ENCODE peak calls at places on chromosomes 5 and 9, in eight cellular contexts. One of them, this sample, is unnamed.

GRCh38 chr5:90518666-90519065 is 10.7 kb downstream of the LYSMD3 start:
- DNase-seq in activated T-helper 1 cell treated with Interleukin-2 at 50 U/mL for 16 hours: no peak
- DNase-seq in psoas muscle: no peak
- DNase-seq in T-helper 17 cell: no peak
- DNase-seq in DMS153: peak
- DNase-seq in HCEC 1CT: peak
- DNase-seq in activated CD4-positive, alpha-beta T cell treated with anti-CD3 and anti-CD28 coated beads, Interleukin-2, amount 10 ng/mL, durations not matched to agents 7 days and 5 days: no peak
- DNase-seq in COR-L47: peak
- DNase-seq in this sample: peak

GRCh38 chr9:86730165-86730928 is 217.0 kb downstream of the GAS1 start:
- DNase-seq in activated T-helper 1 cell treated with Interleukin-2 at 50 U/mL for 16 hours: no peak
- DNase-seq in psoas muscle: no peak
- DNase-seq in T-helper 17 cell: no peak
- DNase-seq in DMS153: no peak
- DNase-seq in HCEC 1CT: no peak
- DNase-seq in activated CD4-positive, alpha-beta T cell treated with anti-CD3 and anti-CD28 coated beads, Interleukin-2, amount 10 ng/mL, durations not matched to agents 7 days and 5 days: no peak
- DNase-seq in COR-L47: no peak
- DNase-seq in this sample: no peak

GRCh38 chr9:112382501-112383364 is 2.8 kb downstream of the HSDL2 start:
- DNase-seq in activated T-helper 1 cell treated with Interleukin-2 at 50 U/mL for 16 hours: no peak
- DNase-seq in psoas muscle: no peak
- DNase-seq in T-helper 17 cell: no peak
- DNase-seq in DMS153: no peak
- DNase-seq in HCEC 1CT: no peak
- DNase-seq in activated CD4-positive, alpha-beta T cell treated with anti-CD3 and anti-CD28 coated beads, Interleukin-2, amount 10 ng/mL, durations not matched to agents 7 days and 5 days: no peak
- DNase-seq in COR-L47: no peak
- DNase-seq in this sample: no peak

GRCh38 chr5:36744041-36744677 is 132.4 kb upstream of the NIPBL start:
- DNase-seq in activated T-helper 1 cell treated with Interleukin-2 at 50 U/mL for 16 hours: no peak
- DNase-seq in psoas muscle: no peak
- DNase-seq in T-helper 17 cell: no peak
- DNase-seq in DMS153: peak
- DNase-seq in HCEC 1CT: no peak
- DNase-seq in activated CD4-positive, alpha-beta T cell treated with anti-CD3 and anti-CD28 coated beads, Interleukin-2, amount 10 ng/mL, durations not matched to agents 7 days and 5 days: no peak
- DNase-seq in COR-L47: no peak
- DNase-seq in this sample: no peak

GRCh38 chr5:160919610-160920009 is 67.6 kb upstream of the ATP10B start:
- DNase-seq in activated T-helper 1 cell treated with Interleukin-2 at 50 U/mL for 16 hours: no peak
- DNase-seq in psoas muscle: no peak
- DNase-seq in T-helper 17 cell: no peak
- DNase-seq in DMS153: no peak
- DNase-seq in HCEC 1CT: no peak
- DNase-seq in activated CD4-positive, alpha-beta T cell treated with anti-CD3 and anti-CD28 coated beads, Interleukin-2, amount 10 ng/mL, durations not matched to agents 7 days and 5 days: no peak
- DNase-seq in COR-L47: peak
- DNase-seq in this sample: no peak

GRCh38 chr5:6692906-6693305 is 20.3 kb upstream of the TENT4A start:
- DNase-seq in activated T-helper 1 cell treated with Interleukin-2 at 50 U/mL for 16 hours: no peak
- DNase-seq in psoas muscle: no peak
- DNase-seq in T-helper 17 cell: no peak
- DNase-seq in DMS153: no peak
- DNase-seq in HCEC 1CT: no peak
- DNase-seq in activated CD4-positive, alpha-beta T cell treated with anti-CD3 and anti-CD28 coated beads, Interleukin-2, amount 10 ng/mL, durations not matched to agents 7 days and 5 days: no peak
- DNase-seq in COR-L47: no peak
- DNase-seq in this sample: no peak

GRCh38 chr5:133811168-133811567 is 157.3 kb downstream of the C5orf15 start:
- DNase-seq in activated T-helper 1 cell treated with Interleukin-2 at 50 U/mL for 16 hours: no peak
- DNase-seq in psoas muscle: no peak
- DNase-seq in T-helper 17 cell: no peak
- DNase-seq in DMS153: no peak
- DNase-seq in HCEC 1CT: no peak
- DNase-seq in activated CD4-positive, alpha-beta T cell treated with anti-CD3 and anti-CD28 coated beads, Interleukin-2, amount 10 ng/mL, durations not matched to agents 7 days and 5 days: no peak
- DNase-seq in COR-L47: no peak
- DNase-seq in this sample: no peak

GRCh38 chr9:2159521-2160417 is 144.6 kb downstream of the SMARCA2 start:
- DNase-seq in activated T-helper 1 cell treated with Interleukin-2 at 50 U/mL for 16 hours: no peak
- DNase-seq in psoas muscle: no peak
- DNase-seq in T-helper 17 cell: no peak
- DNase-seq in DMS153: no peak
- DNase-seq in HCEC 1CT: peak
- DNase-seq in activated CD4-positive, alpha-beta T cell treated with anti-CD3 and anti-CD28 coated beads, Interleukin-2, amount 10 ng/mL, durations not matched to agents 7 days and 5 days: no peak
- DNase-seq in COR-L47: peak
- DNase-seq in this sample: peak

GRCh38 chr5:92749943-92750342 is 831.1 kb downstream of the NR2F1-AS1 start:
- DNase-seq in activated T-helper 1 cell treated with Interleukin-2 at 50 U/mL for 16 hours: no peak
- DNase-seq in psoas muscle: no peak
- DNase-seq in T-helper 17 cell: no peak
- DNase-seq in DMS153: no peak
- DNase-seq in HCEC 1CT: peak
- DNase-seq in activated CD4-positive, alpha-beta T cell treated with anti-CD3 and anti-CD28 coated beads, Interleukin-2, amount 10 ng/mL, durations not matched to agents 7 days and 5 days: no peak
- DNase-seq in COR-L47: no peak
- DNase-seq in this sample: no peak

GRCh38 chr9:96612105-96612965 is 7.3 kb downstream of the CDC14B start:
- DNase-seq in activated T-helper 1 cell treated with Interleukin-2 at 50 U/mL for 16 hours: no peak
- DNase-seq in psoas muscle: peak
- DNase-seq in T-helper 17 cell: no peak
- DNase-seq in DMS153: peak
- DNase-seq in HCEC 1CT: peak
- DNase-seq in activated CD4-positive, alpha-beta T cell treated with anti-CD3 and anti-CD28 coated beads, Interleukin-2, amount 10 ng/mL, durations not matched to agents 7 days and 5 days: no peak
- DNase-seq in COR-L47: peak
- DNase-seq in this sample: no peak

GRCh38 chr9:137021979-137022619 is 5.9 kb downstream of the ABCA2 start:
- DNase-seq in activated T-helper 1 cell treated with Interleukin-2 at 50 U/mL for 16 hours: peak
- DNase-seq in psoas muscle: peak
- DNase-seq in T-helper 17 cell: peak
- DNase-seq in DMS153: peak
- DNase-seq in HCEC 1CT: peak
- DNase-seq in activated CD4-positive, alpha-beta T cell treated with anti-CD3 and anti-CD28 coated beads, Interleukin-2, amount 10 ng/mL, durations not matched to agents 7 days and 5 days: peak
- DNase-seq in COR-L47: peak
- DNase-seq in this sample: peak

GRCh38 chr5:173774212-173774850 is 113.8 kb upstream of the CPEB4 start:
- DNase-seq in activated T-helper 1 cell treated with Interleukin-2 at 50 U/mL for 16 hours: no peak
- DNase-seq in psoas muscle: no peak
- DNase-seq in T-helper 17 cell: no peak
- DNase-seq in DMS153: no peak
- DNase-seq in HCEC 1CT: no peak
- DNase-seq in activated CD4-positive, alpha-beta T cell treated with anti-CD3 and anti-CD28 coated beads, Interleukin-2, amount 10 ng/mL, durations not matched to agents 7 days and 5 days: no peak
- DNase-seq in COR-L47: no peak
- DNase-seq in this sample: no peak

GRCh38 chr9:6549106-6549505 is 96.4 kb downstream of the GLDC start:
- DNase-seq in activated T-helper 1 cell treated with Interleukin-2 at 50 U/mL for 16 hours: no peak
- DNase-seq in psoas muscle: no peak
- DNase-seq in T-helper 17 cell: no peak
- DNase-seq in DMS153: peak
- DNase-seq in HCEC 1CT: no peak
- DNase-seq in activated CD4-positive, alpha-beta T cell treated with anti-CD3 and anti-CD28 coated beads, Interleukin-2, amount 10 ng/mL, durations not matched to agents 7 days and 5 days: no peak
- DNase-seq in COR-L47: peak
- DNase-seq in this sample: peak

GRCh38 chr5:179122411-179123108 is 62.4 kb downstream of the ZNF354C start:
- DNase-seq in activated T-helper 1 cell treated with Interleukin-2 at 50 U/mL for 16 hours: no peak
- DNase-seq in psoas muscle: no peak
- DNase-seq in T-helper 17 cell: no peak
- DNase-seq in DMS153: no peak
- DNase-seq in HCEC 1CT: no peak
- DNase-seq in activated CD4-positive, alpha-beta T cell treated with anti-CD3 and anti-CD28 coated beads, Interleukin-2, amount 10 ng/mL, durations not matched to agents 7 days and 5 days: no peak
- DNase-seq in COR-L47: no peak
- DNase-seq in this sample: no peak

GRCh38 chr5:134503088-134503936 is 22.2 kb upstream of the JADE2 start:
- DNase-seq in activated T-helper 1 cell treated with Interleukin-2 at 50 U/mL for 16 hours: peak
- DNase-seq in psoas muscle: peak
- DNase-seq in T-helper 17 cell: peak
- DNase-seq in DMS153: no peak
- DNase-seq in HCEC 1CT: peak
- DNase-seq in activated CD4-positive, alpha-beta T cell treated with anti-CD3 and anti-CD28 coated beads, Interleukin-2, amount 10 ng/mL, durations not matched to agents 7 days and 5 days: peak
- DNase-seq in COR-L47: no peak
- DNase-seq in this sample: no peak

GRCh38 chr5:176748967-176749935 is 61.1 kb upstream of the UNC5A start:
- DNase-seq in activated T-helper 1 cell treated with Interleukin-2 at 50 U/mL for 16 hours: no peak
- DNase-seq in psoas muscle: no peak
- DNase-seq in T-helper 17 cell: no peak
- DNase-seq in DMS153: no peak
- DNase-seq in HCEC 1CT: no peak
- DNase-seq in activated CD4-positive, alpha-beta T cell treated with anti-CD3 and anti-CD28 coated beads, Interleukin-2, amount 10 ng/mL, durations not matched to agents 7 days and 5 days: no peak
- DNase-seq in COR-L47: no peak
- DNase-seq in this sample: no peak

GRCh38 chr9:35318741-35319140 is 156.9 kb downstream of the UNC13B start:
- DNase-seq in activated T-helper 1 cell treated with Interleukin-2 at 50 U/mL for 16 hours: no peak
- DNase-seq in psoas muscle: no peak
- DNase-seq in T-helper 17 cell: no peak
- DNase-seq in DMS153: no peak
- DNase-seq in HCEC 1CT: no peak
- DNase-seq in activated CD4-positive, alpha-beta T cell treated with anti-CD3 and anti-CD28 coated beads, Interleukin-2, amount 10 ng/mL, durations not matched to agents 7 days and 5 days: no peak
- DNase-seq in COR-L47: no peak
- DNase-seq in this sample: no peak

GRCh38 chr5:14445581-14446290 is 135.9 kb upstream of the OTULINL start:
- DNase-seq in activated T-helper 1 cell treated with Interleukin-2 at 50 U/mL for 16 hours: no peak
- DNase-seq in psoas muscle: no peak
- DNase-seq in T-helper 17 cell: no peak
- DNase-seq in DMS153: peak
- DNase-seq in HCEC 1CT: no peak
- DNase-seq in activated CD4-positive, alpha-beta T cell treated with anti-CD3 and anti-CD28 coated beads, Interleukin-2, amount 10 ng/mL, durations not matched to agents 7 days and 5 days: no peak
- DNase-seq in COR-L47: peak
- DNase-seq in this sample: peak

GRCh38 chr5:168408561-168409321 is 77.5 kb upstream of the RARS1 start:
- DNase-seq in activated T-helper 1 cell treated with Interleukin-2 at 50 U/mL for 16 hours: no peak
- DNase-seq in psoas muscle: no peak
- DNase-seq in T-helper 17 cell: no peak
- DNase-seq in DMS153: no peak
- DNase-seq in HCEC 1CT: no peak
- DNase-seq in activated CD4-positive, alpha-beta T cell treated with anti-CD3 and anti-CD28 coated beads, Interleukin-2, amount 10 ng/mL, durations not matched to agents 7 days and 5 days: no peak
- DNase-seq in COR-L47: no peak
- DNase-seq in this sample: no peak

GRCh38 chr5:163409384-163409783 is 28.0 kb upstream of the CCNG1 start:
- DNase-seq in activated T-helper 1 cell treated with Interleukin-2 at 50 U/mL for 16 hours: no peak
- DNase-seq in psoas muscle: no peak
- DNase-seq in T-helper 17 cell: no peak
- DNase-seq in DMS153: no peak
- DNase-seq in HCEC 1CT: no peak
- DNase-seq in activated CD4-positive, alpha-beta T cell treated with anti-CD3 and anti-CD28 coated beads, Interleukin-2, amount 10 ng/mL, durations not matched to agents 7 days and 5 days: no peak
- DNase-seq in COR-L47: no peak
- DNase-seq in this sample: no peak

GRCh38 chr9:91515074-91515687 is 91.5 kb upstream of the NFIL3 start:
- DNase-seq in activated T-helper 1 cell treated with Interleukin-2 at 50 U/mL for 16 hours: no peak
- DNase-seq in psoas muscle: peak
- DNase-seq in T-helper 17 cell: no peak
- DNase-seq in DMS153: no peak
- DNase-seq in HCEC 1CT: peak
- DNase-seq in activated CD4-positive, alpha-beta T cell treated with anti-CD3 and anti-CD28 coated beads, Interleukin-2, amount 10 ng/mL, durations not matched to agents 7 days and 5 days: no peak
- DNase-seq in COR-L47: no peak
- DNase-seq in this sample: peak

GRCh38 chr9:85332487-85332886 is 409.3 kb downstream of the AGTPBP1 start:
- DNase-seq in activated T-helper 1 cell treated with Interleukin-2 at 50 U/mL for 16 hours: no peak
- DNase-seq in psoas muscle: no peak
- DNase-seq in T-helper 17 cell: no peak
- DNase-seq in DMS153: no peak
- DNase-seq in HCEC 1CT: no peak
- DNase-seq in activated CD4-positive, alpha-beta T cell treated with anti-CD3 and anti-CD28 coated beads, Interleukin-2, amount 10 ng/mL, durations not matched to agents 7 days and 5 days: no peak
- DNase-seq in COR-L47: peak
- DNase-seq in this sample: no peak

GRCh38 chr9:120368799-120369198 is 211.2 kb downstream of the CDK5RAP2 start:
- DNase-seq in activated T-helper 1 cell treated with Interleukin-2 at 50 U/mL for 16 hours: no peak
- DNase-seq in psoas muscle: no peak
- DNase-seq in T-helper 17 cell: no peak
- DNase-seq in DMS153: no peak
- DNase-seq in HCEC 1CT: no peak
- DNase-seq in activated CD4-positive, alpha-beta T cell treated with anti-CD3 and anti-CD28 coated beads, Interleukin-2, amount 10 ng/mL, durations not matched to agents 7 days and 5 days: no peak
- DNase-seq in COR-L47: no peak
- DNase-seq in this sample: no peak

GRCh38 chr5:143245929-143246561 is 157.4 kb downstream of the NR3C1 start:
- DNase-seq in activated T-helper 1 cell treated with Interleukin-2 at 50 U/mL for 16 hours: no peak
- DNase-seq in psoas muscle: peak
- DNase-seq in T-helper 17 cell: no peak
- DNase-seq in DMS153: peak
- DNase-seq in HCEC 1CT: peak
- DNase-seq in activated CD4-positive, alpha-beta T cell treated with anti-CD3 and anti-CD28 coated beads, Interleukin-2, amount 10 ng/mL, durations not matched to agents 7 days and 5 days: no peak
- DNase-seq in COR-L47: no peak
- DNase-seq in this sample: peak

This sample was measured in NCI-H774.